ENCODE peak calls at places on chromosomes 3 and 15, in six cellular contexts. W is stomach, R is IMR-90, D is H54, A is testis, O is ovary. X is an unnamed sample.

GRCh38 chr3:163056874-163057497 is 1560.4 kb downstream of the OTOL1 start:
- DNase-seq in W (peak), R (peak), D (no peak), A (peak), O (peak), X (peak)

GRCh38 chr3:51340989-51341636 is 44.0 kb upstream of the MANF start:
- DNase-seq in W (no peak), R (peak), D (no peak), A (peak), O (no peak), X (no peak)

GRCh38 chr3:187136936-187137335 is 2.4 kb downstream of the RPL39L start:
- DNase-seq in W (no peak), R (peak), D (no peak), A (no peak), O (no peak), X (no peak)

GRCh38 chr3:30342319-30343060 is 263.9 kb upstream of the TGFBR2 start:
- DNase-seq in W (no peak), R (peak), D (no peak), A (no peak), O (peak), X (no peak)

GRCh38 chr15:73944161-73945099 is 18.2 kb downstream of the LOXL1 start:
- DNase-seq in W (no peak), R (no peak), D (no peak), A (no peak), O (no peak), X (no peak)

GRCh38 chr15:63076136-63077005 is 33.8 kb downstream of the TPM1 start:
- DNase-seq in W (no peak), R (no peak), D (no peak), A (no peak), O (no peak), X (no peak)

GRCh38 chr3:46422617-46423016 is 15.6 kb downstream of the CCRL2 start:
- DNase-seq in W (no peak), R (peak), D (peak), A (no peak), O (no peak), X (peak)

GRCh38 chr15:87631775-87632174 is 624.8 kb downstream of the NTRK3 start:
- DNase-seq in W (no peak), R (no peak), D (no peak), A (no peak), O (no peak), X (no peak)

GRCh38 chr3:14463330-14464216 is 61.2 kb downstream of the SLC6A6 start:
- DNase-seq in W (no peak), R (no peak), D (no peak), A (no peak), O (no peak), X (no peak)

GRCh38 chr3:127699098-127699945 is 26.6 kb downstream of the ABTB1 start:
- DNase-seq in W (no peak), R (peak), D (no peak), A (no peak), O (no peak), X (no peak)

GRCh38 chr3:167241048-167241845 is 138.8 kb downstream of the ZBBX start:
- DNase-seq in W (no peak), R (no peak), D (no peak), A (no peak), O (no peak), X (no peak)

GRCh38 chr15:68045289-68046265 is 8.5 kb upstream of the PIAS1 start:
- DNase-seq in W (no peak), R (no peak), D (no peak), A (no peak), O (no peak), X (no peak)

GRCh38 chr3:31448035-31448881 is 84.5 kb upstream of the STT3B start:
- DNase-seq in W (peak), R (peak), D (peak), A (peak), O (no peak), X (peak)

GRCh38 chr15:49823987-49824538 is 203.2 kb downstream of the DTWD1 start:
- DNase-seq in W (no peak), R (peak), D (no peak), A (no peak), O (no peak), X (peak)

GRCh38 chr3:42161050-42161935 is 70.1 kb downstream of the TRAK1 start:
- DNase-seq in W (no peak), R (peak), D (peak), A (no peak), O (no peak), X (no peak)

GRCh38 chr15:85616549-85616948 is 178.2 kb downstream of the KLHL25 start:
- DNase-seq in W (no peak), R (no peak), D (no peak), A (no peak), O (no peak), X (no peak)

GRCh38 chr3:47852604-47853397 is 49.9 kb downstream of the DHX30 start:
- DNase-seq in W (no peak), R (no peak), D (no peak), A (no peak), O (no peak), X (no peak)

GRCh38 chr3:149783576-149783975 is 8.8 kb downstream of the ANKUB1 start:
- DNase-seq in W (no peak), R (peak), D (no peak), A (no peak), O (no peak), X (no peak)

GRCh38 chr3:56753206-56753605 is 48.5 kb downstream of the ARHGEF3 start:
- DNase-seq in W (no peak), R (peak), D (no peak), A (no peak), O (no peak), X (no peak)

GRCh38 chr3:129653019-129653418 is 46.5 kb upstream of the PLXND1 start:
- DNase-seq in W (no peak), R (no peak), D (no peak), A (no peak), O (no peak), X (no peak)

GRCh38 chr3:45497963-45498362 is 96.6 kb upstream of the LIMD1 start:
- DNase-seq in W (no peak), R (no peak), D (no peak), A (no peak), O (no peak), X (no peak)

GRCh38 chr3:131537531-131537930 is 34.8 kb upstream of the MRPL3 start:
- DNase-seq in W (no peak), R (no peak), D (no peak), A (no peak), O (no peak), X (no peak)
- TF ChIP-seq POLR2A in W (no peak), R (no peak), D (no peak), A (no peak), O (no peak), X (no peak)

GRCh38 chr15:71380345-71380744 is 265.1 kb downstream of the THSD4 start:
- DNase-seq in W (no peak), R (no peak), D (no peak), A (no peak), O (no peak), X (no peak)
- TF ChIP-seq POLR2A in W (no peak), R (no peak), D (no peak), A (no peak), O (no peak), X (no peak)

GRCh38 chr3:28198970-28199369 is 42.4 kb upstream of the CMC1 start:
- DNase-seq in W (no peak), R (no peak), D (no peak), A (no peak), O (no peak), X (no peak)
- TF ChIP-seq POLR2A in W (no peak), R (no peak), D (no peak), A (no peak), O (no peak), X (no peak)

GRCh38 chr3:50294089-50294488 is 1.9 kb upstream of the IFRD2 start:
- DNase-seq in W (no peak), R (no peak), D (no peak), A (no peak), O (no peak), X (no peak)

GRCh38 chr3:50292924-50293801 is 934 bp upstream of the IFRD2 start:
- DNase-seq in W (no peak), R (no peak), D (no peak), A (no peak), O (no peak), X (no peak)

GRCh38 chr3:50294492-50295403 is 2.5 kb upstream of the IFRD2 start:
- DNase-seq in W (no peak), R (no peak), D (no peak), A (no peak), O (no peak), X (no peak)

GRCh38 chr3:50290116-50290745 is 2.0 kb downstream of the IFRD2 start:
- DNase-seq in W (peak), R (no peak), D (no peak), A (no peak), O (peak), X (no peak)

DNA sequence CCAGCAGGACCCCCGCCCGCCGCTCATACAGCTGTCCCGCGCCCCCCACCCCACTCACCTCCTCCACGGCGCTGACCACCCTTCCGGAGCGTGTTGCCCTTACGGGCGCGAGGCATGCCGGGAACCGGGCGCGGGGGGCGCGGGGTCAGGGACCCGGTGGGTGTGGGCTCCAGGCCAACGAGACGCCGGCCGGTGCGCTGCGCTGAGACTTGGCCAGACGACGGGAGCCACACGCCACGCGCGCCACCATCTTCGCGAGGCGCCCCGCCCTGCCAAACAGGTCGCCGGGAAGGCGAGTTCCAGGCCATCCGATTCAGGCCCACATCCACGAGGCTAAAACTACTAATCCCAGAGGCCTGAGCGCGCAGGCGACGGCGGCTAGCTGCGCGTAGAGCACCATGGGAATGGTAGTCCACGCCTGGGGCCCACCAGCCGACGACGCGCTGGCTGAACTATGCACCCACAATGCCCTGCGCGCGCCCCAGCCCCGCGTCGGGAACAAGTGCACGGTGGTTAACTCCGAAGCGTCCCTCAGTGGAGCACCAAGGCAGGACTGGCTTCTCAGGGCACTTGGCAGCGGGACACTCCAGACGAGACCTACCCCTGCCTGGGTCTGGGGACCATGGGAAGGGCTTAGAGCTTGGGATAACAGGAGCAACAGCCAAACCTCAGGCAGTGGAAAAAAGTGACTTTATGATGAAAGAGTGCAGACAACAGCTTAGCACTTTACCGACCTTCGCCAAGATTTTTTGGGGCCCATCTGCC is at the start of gene IFRD2:
- DNase-seq in W (peak), R (peak), D (peak), A (peak), O (peak), X (peak)
- TF ChIP-seq POLR2A in W (no peak), R (peak), D (peak), A (no peak), O (peak), X (peak)